ENCODE peak calls at places on chromosomes 2 and 18, in ten cellular contexts. Z is mesothelial cell of epicardium, W is pancreas, B is astrocyte of the spinal cord, X is neural crest cell, Y is ascending aorta, F is uterus, D is PC-9, L is WTC11, U is GM12864. H is an unnamed sample.
A peak's percentile ranks its signal among the peaks of the same experiment; 100 is the strongest.

GRCh38 chr2:21395366-21395765 is 271.6 kb downstream of the TDRD15 start:
- DNase-seq in Z (no peak), W (no peak), B (no peak), X (no peak), Y (no peak), F (no peak), D (no peak), L (no peak), U (no peak), H (no peak)

GRCh38 chr2:148273158-148273691 is 252.3 kb downstream of the MBD5 start:
- DNase-seq in Z (no peak), W (no peak), B (peak; percentile 12), X (no peak), Y (no peak), F (no peak), D (no peak), L (no peak), U (no peak), H (no peak)

GRCh38 chr18:11246466-11246865 is 97.1 kb upstream of the PIEZO2 start:
- DNase-seq in Z (no peak), W (no peak), B (peak; percentile 32), X (no peak), Y (no peak), F (no peak), D (no peak), L (no peak), U (no peak), H (no peak)

GRCh38 chr2:175309799-175310198 is 128.3 kb upstream of the ATP5MC3 start:
- DNase-seq in Z (no peak), W (no peak), B (peak; percentile 5), X (peak; percentile 20), Y (no peak), F (no peak), D (no peak), L (peak; percentile 59), U (no peak), H (no peak)

GRCh38 chr2:100780203-100781008 is 39.5 kb upstream of the NPAS2 start:
- DNase-seq in Z (no peak), W (peak; percentile 43), B (peak; percentile 66), X (no peak), Y (no peak), F (peak; percentile 29), D (peak; percentile 98), L (no peak), U (no peak), H (no peak)

GRCh38 chr2:108941767-108942166 is 47.3 kb downstream of the EDAR start:
- DNase-seq in Z (no peak), W (no peak), B (no peak), X (no peak), Y (no peak), F (no peak), D (no peak), L (no peak), U (no peak), H (no peak)

GRCh38 chr2:168244318-168244717 is 3.1 kb downstream of the STK39 start:
- DNase-seq in Z (no peak), W (peak; percentile 38), B (no peak), X (no peak), Y (no peak), F (no peak), D (no peak), L (no peak), U (no peak), H (no peak)

GRCh38 chr2:20444113-20444992 is 2.5 kb upstream of the RHOB start:
- DNase-seq in Z (no peak), W (no peak), B (peak; percentile 50), X (no peak), Y (peak; percentile 80), F (peak; percentile 69), D (no peak), L (no peak), U (no peak), H (no peak)

GRCh38 chr2:97708608-97709007 is 4.8 kb upstream of the ZAP70 start:
- DNase-seq in Z (no peak), W (no peak), B (no peak), X (no peak), Y (no peak), F (no peak), D (no peak), L (no peak), U (no peak), H (no peak)

GRCh38 chr2:71786291-71787107 is 333.1 kb downstream of the DYSF start:
- DNase-seq in Z (no peak), W (no peak), B (no peak), X (no peak), Y (peak; percentile 48), F (no peak), D (no peak), L (no peak), U (no peak), H (no peak)

GRCh38 chr18:44916429-44917183 is 235.9 kb downstream of the SETBP1 start:
- DNase-seq in Z (no peak), W (no peak), B (peak; percentile 30), X (no peak), Y (no peak), F (no peak), D (peak; percentile 35), L (no peak), U (no peak), H (no peak)

GRCh38 chr2:77508511-77508910 is 13.7 kb downstream of the LRRTM4 start:
- DNase-seq in Z (no peak), W (no peak), B (no peak), X (no peak), Y (no peak), F (no peak), D (no peak), L (no peak), U (no peak), H (no peak)

GRCh38 chr2:179562330-179562885 is 297.8 kb upstream of the SESTD1 start:
- DNase-seq in Z (no peak), W (no peak), B (no peak), X (no peak), Y (no peak), F (no peak), D (no peak), L (no peak), U (no peak), H (no peak)

GRCh38 chr2:238423561-238424312 is 3.0 kb upstream of the ASB1 start:
- DNase-seq in Z (no peak), W (no peak), B (peak; percentile 35), X (no peak), Y (peak; percentile 35), F (no peak), D (no peak), L (no peak), U (no peak), H (no peak)

GRCh38 chr18:59822612-59823275 is 77.1 kb upstream of the PMAIP1 start:
- DNase-seq in Z (no peak), W (no peak), B (no peak), X (no peak), Y (no peak), F (no peak), D (no peak), L (no peak), U (no peak), H (no peak)

GRCh38 chr2:97983698-97984097 is 12.1 kb downstream of the TMEM131 start:
- DNase-seq in Z (no peak), W (no peak), B (no peak), X (no peak), Y (no peak), F (no peak), D (no peak), L (no peak), U (no peak), H (no peak)

GRCh38 chr2:167550448-167550847 is 662.2 kb downstream of the XIRP2 start:
- DNase-seq in Z (no peak), W (no peak), B (peak; percentile 39), X (no peak), Y (no peak), F (no peak), D (no peak), L (no peak), U (no peak), H (no peak)

GRCh38 chr2:212520340-212520739 is 18.3 kb downstream of the ERBB4 start:
- DNase-seq in Z (no peak), W (no peak), B (no peak), X (no peak), Y (no peak), F (no peak), D (no peak), L (no peak), U (no peak), H (no peak)
- TF ChIP-seq CTCF in Z (no peak), W (no peak), B (peak; percentile 20), X (peak; percentile 60), Y (no peak), F (no peak), D (peak; percentile 39), L (no peak), U (no peak), H (no peak)

DNA sequence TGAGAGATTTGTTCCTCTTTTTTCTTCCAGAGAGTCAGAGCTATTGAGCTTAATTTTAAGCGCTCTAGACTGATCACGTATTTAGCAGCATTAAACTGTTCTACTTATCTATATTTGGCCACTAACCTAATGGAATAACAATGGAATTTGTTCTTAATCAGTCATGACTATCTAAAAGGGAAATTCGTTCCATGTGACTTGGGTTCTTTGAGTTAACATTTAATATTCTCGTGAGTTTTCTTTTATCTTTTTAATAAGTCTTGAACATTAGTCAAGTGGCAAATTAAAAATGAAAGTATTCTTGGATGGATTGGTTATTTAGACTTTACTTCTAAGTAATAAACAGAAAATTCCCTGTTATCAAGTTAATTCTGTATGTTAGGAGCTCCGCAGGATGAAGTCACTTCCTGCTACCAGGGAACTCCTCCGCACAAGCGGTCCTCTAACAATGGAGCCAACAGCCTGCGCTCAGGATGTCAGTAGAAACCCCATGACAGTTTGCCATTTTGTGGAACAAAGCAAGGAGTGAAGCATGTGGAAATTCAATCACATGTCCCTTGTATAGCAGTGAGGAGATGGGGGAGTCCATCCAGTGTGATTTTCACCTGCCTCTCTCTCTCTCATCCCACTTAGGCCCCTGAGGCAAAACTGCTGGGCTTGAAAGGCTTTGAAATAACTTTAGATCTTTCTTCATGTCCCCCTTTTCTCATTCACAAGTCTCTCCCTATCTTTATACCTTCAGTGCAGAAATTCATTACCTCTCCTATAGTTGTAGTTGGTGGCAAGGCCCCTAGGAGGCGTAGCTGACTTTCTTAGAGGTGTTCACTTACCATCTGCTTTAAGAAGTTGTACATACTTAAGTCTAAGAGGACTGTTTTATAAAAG is 138.1 kb downstream of the WDR7 start:
- DNase-seq in Z (no peak), W (no peak), B (peak; percentile 26), X (no peak), Y (no peak), F (no peak), D (no peak), L (peak; percentile 66), U (no peak), H (no peak)
- TF ChIP-seq CTCF in Z (peak; percentile 31), W (no peak), B (peak; percentile 67), X (peak; percentile 72), Y (no peak), F (no peak), D (peak; percentile 42), L (peak; percentile 71), U (peak; percentile 64), H (no peak)

GRCh38 chr2:76050196-76050595 is 339.5 kb upstream of the GCFC2 start:
- DNase-seq in Z (no peak), W (no peak), B (no peak), X (no peak), Y (no peak), F (no peak), D (no peak), L (no peak), U (no peak), H (no peak)
- TF ChIP-seq CTCF in Z (no peak), W (no peak), B (no peak), X (peak; percentile 22), Y (no peak), F (no peak), D (peak; percentile 17), L (no peak), U (no peak), H (no peak)

GRCh38 chr2:127485051-127485693 is 41.1 kb downstream of the IWS1 start:
- DNase-seq in Z (no peak), W (no peak), B (no peak), X (no peak), Y (no peak), F (no peak), D (peak; percentile 1), L (no peak), U (no peak), H (no peak)
- TF ChIP-seq CTCF in Z (no peak), W (no peak), B (no peak), X (no peak), Y (no peak), F (no peak), D (no peak), L (no peak), U (no peak), H (no peak)

H was measured in omental fat pad.